ENCODE peak calls at places on chromosomes 5 and 9, in nine cellular contexts. K, H, R, P, Q, T, M, V and I are unnamed samples.

GRCh38 chr5:180990086-180990888 is 1.6 kb downstream of the BTNL3 start:
- DNase-seq in K (no peak), H (no peak), R (no peak), P (no peak), Q (no peak), T (no peak), M (no peak), V (no peak), I (no peak)

GRCh38 chr5:10366310-10367297 is 13.1 kb downstream of the MARCHF6 start:
- DNase-seq in K (no peak), H (no peak), R (peak), P (no peak), Q (no peak), T (no peak), M (no peak), V (peak), I (no peak)

GRCh38 chr9:95100071-95100627 is 217.4 kb downstream of the FANCC start:
- DNase-seq in K (no peak), H (no peak), R (no peak), P (no peak), Q (no peak), T (no peak), M (no peak), V (no peak), I (no peak)

GRCh38 chr5:67724412-67725135 is 491.0 kb upstream of the PIK3R1 start:
- DNase-seq in K (no peak), H (no peak), R (no peak), P (no peak), Q (no peak), T (no peak), M (no peak), V (no peak), I (no peak)

GRCh38 chr9:29999645-30000044 is 2384.8 kb upstream of the ACO1 start:
- DNase-seq in K (no peak), H (no peak), R (no peak), P (no peak), Q (no peak), T (no peak), M (no peak), V (no peak), I (no peak)

GRCh38 chr9:113999256-114000062 is 78.6 kb downstream of the AMBP start:
- DNase-seq in K (peak), H (no peak), R (no peak), P (no peak), Q (no peak), T (no peak), M (no peak), V (no peak), I (no peak)

GRCh38 chr9:107325842-107326241 is 42.8 kb downstream of the RAD23B start:
- DNase-seq in K (no peak), H (no peak), R (no peak), P (no peak), Q (no peak), T (no peak), M (no peak), V (no peak), I (no peak)

GRCh38 chr5:127723571-127723970 is 20.4 kb downstream of the CCDC192 start:
- DNase-seq in K (no peak), H (no peak), R (no peak), P (no peak), Q (no peak), T (no peak), M (no peak), V (peak), I (no peak)

GRCh38 chr9:69834056-69834455 is 13.4 kb downstream of the CFAP95 start:
- DNase-seq in K (no peak), H (no peak), R (no peak), P (no peak), Q (no peak), T (no peak), M (no peak), V (no peak), I (no peak)

GRCh38 chr9:115808108-115808507 is 345.5 kb upstream of the PAPPA start:
- DNase-seq in K (no peak), H (no peak), R (peak), P (no peak), Q (no peak), T (no peak), M (no peak), V (no peak), I (no peak)